ENCODE peak calls at places on chromosomes 4 and X, in four cellular contexts. Y is H9, U is IMR-90, O is H1. M is an unnamed sample.

GRCh38 chrX:134685662-134686061 is 27.4 kb upstream of the PLAC1 start:
- DNase-seq in U (peak), O (no peak), Y (no peak), M (peak)

GRCh38 chr4:8322794-8323704 is 53.5 kb downstream of the HTRA3 start:
- DNase-seq in Y (peak), U (no peak), O (peak), M (no peak)

GRCh38 chr4:112523008-112523440 is 7.0 kb upstream of the NEUROG2 start:
- DNase-seq in U (peak), O (peak), Y (peak), M (peak)

GRCh38 chr4:2434420-2434819 is 15.7 kb downstream of the CFAP99 start:
- DNase-seq in Y (no peak), O (no peak), U (no peak), M (no peak)

GRCh38 chr4:141020801-141021261 is 112.4 kb downstream of the RNF150 start:
- DNase-seq in Y (no peak), U (peak), O (no peak), M (peak)

GRCh38 chr4:69617083-69617694 is 22.3 kb downstream of the UGT2A2 start:
- DNase-seq in Y (no peak), U (peak), O (no peak), M (peak)

GRCh38 chrX:86047174-86047991 is at the start of gene CHM:
- DNase-seq in O (peak), U (peak), Y (peak), M (peak)

GRCh38 chr4:15373363-15373762 is 54.5 kb upstream of the C1QTNF7 start:
- DNase-seq in Y (no peak), U (peak), O (no peak), M (no peak)

GRCh38 chr4:69858683-69859082 is 1.3 kb downstream of the SULT1E1 start:
- DNase-seq in Y (no peak), O (no peak), U (no peak), M (peak)

GRCh38 chr4:39883645-39884044 is 94.1 kb downstream of the PDS5A start:
- DNase-seq in Y (no peak), U (peak), O (no peak), M (no peak)

DNA sequence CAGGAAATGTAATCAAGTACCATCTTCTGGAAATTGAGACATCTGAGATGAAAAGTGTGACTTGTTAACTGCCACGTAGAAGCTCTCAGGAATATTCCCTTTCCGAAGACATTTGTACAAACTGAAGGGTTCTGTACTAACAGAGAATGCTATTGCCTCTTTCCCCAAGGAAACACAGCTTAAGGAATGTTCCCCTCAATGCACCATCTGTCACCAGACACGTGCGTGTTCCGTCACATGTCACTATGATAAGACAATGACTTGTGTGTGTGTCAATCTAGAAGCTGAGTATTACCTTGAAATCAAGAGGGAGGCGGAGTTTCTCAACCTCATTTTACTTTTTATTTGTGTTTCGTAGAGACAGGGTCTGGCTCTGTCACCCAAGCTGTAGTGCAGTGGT is 58.1 kb downstream of the DHRSX start:
- DNase-seq in Y (no peak), U (no peak), O (no peak), M (no peak)
- H3K14ac ChIP-seq in Y (no peak), U (no peak), O (no peak), M (no peak)

DNA sequence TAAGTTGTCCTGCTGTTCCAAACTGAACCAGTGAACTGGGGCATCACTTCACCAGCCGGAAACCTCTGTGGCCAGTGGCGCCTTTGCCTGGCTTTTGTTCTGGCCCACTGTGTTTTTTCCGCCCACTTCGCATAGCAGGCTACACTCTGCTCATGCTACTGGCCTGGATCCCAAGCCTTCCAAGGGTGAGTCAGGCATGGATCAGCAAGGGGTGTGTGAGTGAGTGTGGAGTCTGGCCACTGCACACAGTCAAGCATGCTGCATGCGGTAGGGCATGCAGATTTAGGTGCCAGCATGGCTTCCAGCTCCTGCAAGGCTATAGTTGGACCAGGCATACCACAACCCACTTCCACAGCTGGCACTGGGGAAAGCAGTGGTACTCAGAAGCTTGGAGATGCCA is 1967.9 kb downstream of the C4orf33 start:
- DNase-seq in O (no peak), U (no peak), Y (no peak), M (no peak)
- H3K18ac ChIP-seq in O (no peak), U (no peak), Y (no peak), M (no peak)

GRCh38 chr4:17580969-17581368 is 4.0 kb downstream of the LAP3 start:
- DNase-seq in U (peak), Y (no peak), O (no peak), M (no peak)
- H3K14ac ChIP-seq in U (no peak), Y (no peak), O (no peak), M (no peak)

GRCh38 chr4:182554736-182555135 is 311.5 kb downstream of the TENM3 start:
- DNase-seq in U (no peak), Y (no peak), O (no peak), M (no peak)

GRCh38 chr4:182552948-182553347 is 309.7 kb downstream of the TENM3 start:
- DNase-seq in U (no peak), O (no peak), Y (no peak), M (no peak)

GRCh38 chr4:182556576-182556975 is 313.4 kb downstream of the TENM3 start:
- DNase-seq in Y (no peak), O (no peak), U (peak), M (peak)

GRCh38 chr4:182560358-182560757 is 317.2 kb downstream of the TENM3 start:
- DNase-seq in U (peak), O (peak), Y (peak), M (peak)

GRCh38 chr4:182555997-182556418 is 312.8 kb downstream of the TENM3 start:
- DNase-seq in O (no peak), Y (peak), U (peak), M (peak)
- H3K18ac ChIP-seq in O (peak), Y (no peak), U (peak), M (no peak)

GRCh38 chr4:57132746-57133142 is 22.6 kb upstream of the IGFBP7 start:
- DNase-seq in O (no peak), U (no peak), Y (no peak), M (no peak)
- H3K14ac ChIP-seq in O (no peak), U (peak), Y (no peak), M (no peak)

DNA sequence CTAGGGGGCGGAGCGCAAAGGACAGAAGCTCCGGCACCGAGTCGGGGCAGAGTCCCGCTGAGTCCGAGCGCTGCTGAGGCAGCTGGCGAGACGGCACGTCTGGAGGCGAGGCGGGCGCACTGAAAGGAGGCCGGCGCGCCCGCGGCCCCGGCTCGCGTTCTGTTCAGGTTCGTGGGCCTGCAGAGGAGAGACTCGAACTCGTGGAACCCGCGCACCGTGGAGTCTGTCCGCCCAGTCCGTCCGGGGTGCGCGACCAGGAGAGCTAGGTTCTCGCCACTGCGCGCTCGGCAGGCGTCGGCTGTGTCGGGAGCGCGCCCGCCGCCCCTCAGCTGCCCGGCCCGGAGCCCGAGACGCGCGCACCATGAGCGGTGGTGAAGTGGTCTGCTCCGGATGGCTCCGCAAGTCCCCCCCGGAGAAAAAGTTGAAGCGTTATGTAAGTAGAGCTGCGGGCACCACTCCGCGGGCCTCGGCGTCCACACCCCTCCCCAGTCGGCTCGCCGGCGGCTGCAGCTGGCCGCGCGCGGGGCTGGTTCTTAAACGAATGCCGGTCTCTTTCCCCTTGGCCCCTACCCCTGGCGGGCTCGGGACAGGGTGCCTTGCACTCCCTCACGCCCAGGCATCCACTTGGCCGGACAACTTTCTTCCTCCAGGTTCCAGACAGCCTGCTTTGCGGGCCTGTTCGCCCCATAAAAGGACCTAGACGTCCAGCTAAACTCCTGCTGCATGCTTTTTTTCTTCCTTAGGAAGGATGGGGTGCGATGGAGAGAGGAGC is at the start of gene GAB1:
- DNase-seq in Y (peak), O (peak), U (peak), M (peak)
- H3K18ac ChIP-seq in Y (peak), O (peak), U (peak), M (peak)

GRCh38 chr4:109729563-109730293 is at the start of gene PLA2G12A:
- DNase-seq in O (peak), Y (peak), U (peak), M (peak)
- H3K14ac ChIP-seq in O (no peak), Y (peak), U (peak), M (no peak)

GRCh38 chr4:22192302-22192645 is 243.7 kb upstream of the KCNIP4 start:
- DNase-seq in U (no peak), O (no peak), Y (no peak), M (no peak)

GRCh38 chr4:22187203-22187835 is 238.7 kb upstream of the KCNIP4 start:
- DNase-seq in O (no peak), Y (no peak), U (no peak), M (no peak)

GRCh38 chr4:22191565-22192301 is 243.2 kb upstream of the KCNIP4 start:
- DNase-seq in O (peak), U (no peak), Y (no peak), M (no peak)

GRCh38 chr4:22190855-22191254 is 242.3 kb upstream of the KCNIP4 start:
- DNase-seq in O (no peak), U (peak), Y (no peak), M (peak)
- H3K18ac ChIP-seq in O (no peak), U (no peak), Y (no peak), M (no peak)

M was measured in mesenchymal stem cell.